ENCODE peak calls at places on chromosomes 4 and X, in nine cellular contexts. G, E, S, W, T, H, K, V and P are unnamed samples.

GRCh38 chr4:140359571-140360427 is 13.6 kb upstream of the SCOC start:
- DNase-seq in G (no peak), E (peak; percentile 79), S (peak; percentile 84), W (peak; percentile 23), T (peak; percentile 85), H (peak; percentile 82), K (peak; percentile 77), V (peak; percentile 39), P (peak; percentile 81)

GRCh38 chr4:108811486-108811885 is 48.6 kb upstream of the ETNPPL start:
- DNase-seq in G (no peak), E (no peak), S (no peak), W (no peak), T (peak; percentile 31), H (no peak), K (no peak), V (no peak), P (no peak)

GRCh38 chr4:145679520-145679919 is 426 bp upstream of the C4orf51 start:
- DNase-seq in G (no peak), E (peak; percentile 14), S (peak; percentile 88), W (no peak), T (peak; percentile 93), H (no peak), K (peak; percentile 89), V (no peak), P (peak; percentile 48)

GRCh38 chr4:16721618-16722291 is 176.7 kb downstream of the LDB2 start:
- DNase-seq in G (no peak), E (peak; percentile 74), S (peak; percentile 16), W (peak; percentile 12), T (peak; percentile 73), H (no peak), K (peak; percentile 88), V (no peak), P (no peak)

GRCh38 chrX:123077671-123078070 is 106.4 kb upstream of the GRIA3 start:
- DNase-seq in G (no peak), E (no peak), S (no peak), W (no peak), T (no peak), H (no peak), K (peak; percentile 47), V (no peak), P (no peak)

GRCh38 chr4:111666826-111667360 is 478.4 kb upstream of the FAM241A start:
- DNase-seq in G (no peak), E (no peak), S (no peak), W (no peak), T (no peak), H (no peak), K (peak; percentile 37), V (no peak), P (no peak)

GRCh38 chr4:1718095-1718850 is 2.9 kb downstream of the TMEM129 start:
- DNase-seq in G (no peak), E (no peak), S (no peak), W (no peak), T (no peak), H (no peak), K (no peak), V (no peak), P (no peak)

GRCh38 chr4:159171287-159171686 is 68.4 kb downstream of the RAPGEF2 start:
- DNase-seq in G (no peak), E (no peak), S (no peak), W (no peak), T (peak; percentile 18), H (no peak), K (peak; percentile 16), V (no peak), P (peak; percentile 4)

GRCh38 chr4:47525154-47525819 is 40.2 kb downstream of the ATP10D start:
- DNase-seq in G (no peak), E (peak; percentile 26), S (peak; percentile 87), W (no peak), T (peak; percentile 94), H (no peak), K (peak; percentile 96), V (no peak), P (no peak)

GRCh38 chr4:8844976-8845690 is 26.5 kb downstream of the HMX1 start:
- DNase-seq in G (peak; percentile 54), E (no peak), S (no peak), W (no peak), T (no peak), H (no peak), K (no peak), V (no peak), P (no peak)

GRCh38 chrX:37350034-37350365 is 836 bp downstream of the PRRG1 start:
- DNase-seq in G (no peak), E (no peak), S (peak; percentile 1), W (no peak), T (peak; percentile 55), H (no peak), K (peak; percentile 43), V (no peak), P (no peak)

GRCh38 chr4:14100349-14100748 is 472.8 kb upstream of the BOD1L1 start:
- DNase-seq in G (no peak), E (no peak), S (no peak), W (no peak), T (no peak), H (no peak), K (no peak), V (no peak), P (no peak)

GRCh38 chrX:56813318-56813837 is 84.3 kb downstream of the NBDY start:
- DNase-seq in G (no peak), E (no peak), S (peak; percentile 76), W (no peak), T (peak; percentile 91), H (no peak), K (peak; percentile 66), V (no peak), P (no peak)